ENCODE peak calls at places on chromosomes 1 and 21, in eight cellular contexts. H, C, K, I, D, G, O and U are unnamed samples. For H3K4me1, the result is how much of the 10 kb centered on the place peaks cover.

GRCh38 chr1:109790735-109791494 is 27.2 kb upstream of the EPS8L3 start:
- DNase-seq in H (no peak), C (peak), K (peak), I (peak), D (peak), G (peak), O (peak), U (peak)

GRCh38 chr1:153805042-153805745 is 30.0 kb downstream of the SLC27A3 start:
- DNase-seq in H (peak), C (peak), K (peak), I (peak), D (peak), G (no peak), O (no peak), U (peak)

GRCh38 chr1:206029484-206029883 is 5.8 kb upstream of the CTSE start:
- DNase-seq in H (no peak), C (peak), K (peak), I (peak), D (no peak), G (no peak), O (no peak), U (peak)

GRCh38 chr1:214364335-214364734 is 83.4 kb downstream of the SMYD2 start:
- DNase-seq in H (no peak), C (no peak), K (no peak), I (peak), D (no peak), G (peak), O (no peak), U (no peak)

GRCh38 chr1:145858238-145858936 is 494 bp downstream of the PIAS3 start:
- DNase-seq in H (peak), C (peak), K (peak), I (peak), D (peak), G (peak), O (peak), U (peak)

GRCh38 chr1:213154056-213154677 is 103.1 kb downstream of the RPS6KC1 start:
- DNase-seq in H (no peak), C (no peak), K (no peak), I (no peak), D (no peak), G (no peak), O (no peak), U (no peak)

GRCh38 chr21:28827422-28827821 is 165.3 kb downstream of the LTN1 start:
- DNase-seq in H (no peak), C (no peak), K (no peak), I (peak), D (no peak), G (no peak), O (no peak), U (no peak)

GRCh38 chr1:28122183-28122582 is 33.8 kb upstream of the EYA3 start:
- DNase-seq in H (no peak), C (no peak), K (no peak), I (peak), D (no peak), G (no peak), O (no peak), U (no peak)

GRCh38 chr21:36917487-36918158 is 48.8 kb downstream of the HLCS start:
- DNase-seq in H (peak), C (no peak), K (no peak), I (peak), D (peak), G (peak), O (peak), U (no peak)

GRCh38 chr1:63891211-63891610 is 117.4 kb downstream of the ROR1 start:
- DNase-seq in H (no peak), C (no peak), K (no peak), I (no peak), D (no peak), G (peak), O (peak), U (no peak)

GRCh38 chr1:163171826-163172225 is 30.9 kb downstream of the RGS5 start:
- DNase-seq in H (no peak), C (no peak), K (no peak), I (no peak), D (no peak), G (no peak), O (no peak), U (no peak)

GRCh38 chr21:25501996-25502665 is 105.2 kb downstream of the MRPL39 start:
- DNase-seq in H (no peak), C (no peak), K (no peak), I (no peak), D (peak), G (no peak), O (no peak), U (no peak)

GRCh38 chr1:2526824-2527552 is 592 bp upstream of the PANK4 start:
- DNase-seq in H (no peak), C (no peak), K (peak), I (peak), D (peak), G (peak), O (no peak), U (no peak)

GRCh38 chr1:147712605-147713004 is 42.3 kb upstream of the ACP6 start:
- DNase-seq in H (no peak), C (no peak), K (no peak), I (no peak), D (no peak), G (no peak), O (no peak), U (no peak)

GRCh38 chr1:230286166-230286889 is 139.8 kb downstream of the PGBD5 start:
- DNase-seq in H (no peak), C (no peak), K (no peak), I (no peak), D (no peak), G (no peak), O (no peak), U (peak)

GRCh38 chr1:172964864-172965263 is 85.9 kb downstream of the TNFSF18 start:
- DNase-seq in H (no peak), C (no peak), K (no peak), I (no peak), D (no peak), G (no peak), O (no peak), U (no peak)

GRCh38 chr1:107782192-107782845 is 182.7 kb downstream of the VAV3 start:
- DNase-seq in H (peak), C (no peak), K (peak), I (peak), D (peak), G (peak), O (peak), U (no peak)

GRCh38 chr1:227929746-227930472 is 17.8 kb downstream of the WNT9A start:
- DNase-seq in H (no peak), C (no peak), K (no peak), I (no peak), D (no peak), G (no peak), O (no peak), U (peak)

GRCh38 chr1:221739677-221740025 is 2.2 kb downstream of the DUSP10 start:
- DNase-seq in H (no peak), C (no peak), K (no peak), I (no peak), D (no peak), G (no peak), O (no peak), U (no peak)

GRCh38 chr1:210416049-210416448 is 87.3 kb downstream of the HHAT start:
- DNase-seq in H (no peak), C (no peak), K (no peak), I (no peak), D (no peak), G (peak), O (peak), U (no peak)

GRCh38 chr1:240539700-240540414 is 72.1 kb downstream of the GREM2 start:
- DNase-seq in H (no peak), C (no peak), K (no peak), I (no peak), D (no peak), G (no peak), O (peak), U (no peak)

GRCh38 chr1:225746361-225747179 is 31.1 kb upstream of the SRP9 start:
- DNase-seq in H (no peak), C (peak), K (peak), I (peak), D (peak), G (peak), O (peak), U (peak)

GRCh38 chr1:28755701-28756100 is 19.0 kb downstream of the YTHDF2 start:
- DNase-seq in H (no peak), C (no peak), K (no peak), I (no peak), D (no peak), G (no peak), O (no peak), U (no peak)

GRCh38 chr1:8084913-8085312 is 58.8 kb upstream of the ERRFI1 start:
- DNase-seq in H (no peak), C (no peak), K (no peak), I (no peak), D (no peak), G (no peak), O (no peak), U (no peak)

GRCh38 chr1:200075522-200075921 is 48.0 kb downstream of the NR5A2 start:
- DNase-seq in H (no peak), C (no peak), K (no peak), I (peak), D (peak), G (peak), O (peak), U (no peak)

GRCh38 chr1:151011154-151011850 is 3.1 kb downstream of the PRUNE1 start:
- DNase-seq in H (no peak), C (no peak), K (no peak), I (peak), D (no peak), G (no peak), O (no peak), U (no peak)

GRCh38 chr1:151008244-151009205 is at the start of gene PRUNE1:
- DNase-seq in H (peak), C (peak), K (peak), I (peak), D (peak), G (peak), O (peak), U (peak)

GRCh38 chr1:151009206-151009587 is 948 bp downstream of the PRUNE1 start:
- DNase-seq in H (no peak), C (no peak), K (no peak), I (peak), D (no peak), G (no peak), O (no peak), U (no peak)

GRCh38 chr1:151010346-151010726 is 2.1 kb downstream of the PRUNE1 start:
- DNase-seq in H (no peak), C (no peak), K (no peak), I (no peak), D (no peak), G (no peak), O (no peak), U (no peak)

DNA sequence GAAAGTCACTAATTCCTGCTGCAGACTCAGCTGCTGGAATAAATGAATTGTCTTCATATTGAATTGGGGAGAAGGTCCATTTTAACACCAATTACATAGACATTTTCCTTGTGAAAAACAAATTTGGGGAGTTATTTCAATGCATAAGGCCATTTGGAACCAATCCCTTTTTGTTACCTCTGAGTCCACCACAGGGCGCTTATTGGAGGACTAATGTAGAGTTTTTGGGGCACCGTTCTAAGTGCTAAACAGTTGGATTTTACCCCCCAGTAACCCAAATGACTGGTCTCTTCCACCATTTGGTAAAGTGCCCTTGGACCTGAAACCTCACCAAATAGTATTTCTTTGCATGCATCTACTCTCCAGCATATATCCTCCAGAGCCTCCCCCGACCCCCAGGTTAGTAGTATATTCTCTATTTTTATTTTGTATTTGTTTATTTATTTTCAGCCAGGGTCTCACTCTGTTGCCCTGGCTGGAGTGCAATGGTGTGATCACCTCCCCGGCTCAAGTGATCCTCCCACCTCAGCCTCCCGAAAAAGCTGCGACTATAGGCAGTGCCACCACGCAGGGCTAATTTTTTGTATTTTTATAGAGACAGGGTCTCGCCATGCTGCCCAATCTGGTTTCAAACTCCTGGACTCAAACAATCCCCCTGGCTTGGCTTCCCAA is 1.6 kb downstream of the PRUNE1 start:
- DNase-seq in H (no peak), C (no peak), K (no peak), I (no peak), D (no peak), G (no peak), O (no peak), U (no peak)
- H3K4me1 ChIP-seq in H (under half), C (half or more), K (under half), I (under half), D (under half), G (under half), O (under half), U (half or more)

DNA sequence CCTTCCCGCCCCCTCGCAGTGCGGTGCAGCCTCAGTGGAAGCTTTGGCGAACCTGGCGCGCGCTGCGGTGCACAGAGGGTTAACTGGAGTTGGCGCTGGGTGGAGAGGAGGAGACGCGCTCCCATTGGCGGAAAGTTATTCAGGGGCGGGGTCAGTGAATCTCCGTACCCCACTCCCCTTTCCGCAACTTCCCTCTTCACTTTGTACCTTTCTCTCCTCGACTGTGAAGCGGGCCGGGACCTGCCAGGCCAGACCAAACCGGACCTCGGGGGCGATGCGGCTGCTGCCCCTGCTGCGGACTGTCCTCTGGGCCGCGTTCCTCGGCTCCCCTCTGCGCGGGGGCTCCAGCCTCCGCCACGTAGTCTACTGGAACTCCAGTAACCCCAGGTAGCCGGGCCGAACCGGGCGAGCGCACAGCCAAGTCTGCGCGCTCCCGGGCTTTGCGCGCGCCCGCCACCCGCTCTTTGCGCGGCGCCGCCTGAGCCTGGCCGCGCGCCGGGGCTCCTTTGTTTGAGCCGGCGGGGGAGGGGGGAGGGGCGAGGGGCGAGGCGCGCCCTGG is at the start of gene EFNA4:
- DNase-seq in H (peak), C (peak), K (peak), I (peak), D (peak), G (peak), O (peak), U (peak)
- H3K27ac ChIP-seq in H (no peak), C (peak), K (peak), I (peak), D (peak), G (peak), O (peak), U (peak)

DNA sequence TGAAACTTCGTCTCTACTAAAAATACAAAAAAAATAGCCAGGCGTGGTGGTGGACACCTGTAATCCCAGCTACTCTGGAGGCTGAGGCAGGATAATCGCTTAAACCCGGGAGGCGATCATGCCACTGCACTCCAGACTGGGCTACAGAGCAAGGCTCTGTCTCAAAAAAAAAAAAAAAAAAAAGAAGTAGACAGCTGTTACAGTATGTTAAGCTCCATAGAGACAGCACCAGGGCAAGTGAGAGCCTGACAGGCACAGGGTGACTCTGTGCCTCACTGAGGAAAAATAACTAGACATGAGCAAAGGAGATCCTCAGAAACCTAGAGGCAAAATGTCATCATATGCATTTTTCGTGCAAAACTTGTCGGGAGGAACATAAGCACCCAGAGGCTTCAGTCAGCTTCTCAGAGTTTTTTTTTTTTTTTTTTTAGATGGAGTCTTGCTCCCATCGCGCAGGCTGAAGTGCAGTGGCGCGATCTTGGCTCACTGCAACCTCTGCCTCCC is 9.0 kb upstream of the PRDX1 start:
- DNase-seq in H (no peak), C (no peak), K (no peak), I (no peak), D (peak), G (no peak), O (no peak), U (no peak)
- H3K4me1 ChIP-seq in H (under half), C (under half), K (under half), I (under half), D (under half), G (under half), O (under half), U (under half)

GRCh38 chr1:51276286-51276685 is 40.2 kb downstream of the RNF11 start:
- DNase-seq in H (no peak), C (no peak), K (no peak), I (no peak), D (no peak), G (no peak), O (no peak), U (no peak)
- H3K27ac ChIP-seq in H (no peak), C (no peak), K (no peak), I (no peak), D (no peak), G (no peak), O (no peak), U (no peak)